ENCODE peak calls at places on chromosomes 11 and 22, in five cellular contexts. B is fibroblast of the aortic adventitia; R is nephron progenitor cell; T is stimulated activated CD8-positive, alpha-beta memory T cell treated with anti-CD3 and anti-CD28 coated beads, Interleukin-4, amount 100 ng/mL, for 24 hours; E is NCI-H446 treated with DMSO at 0.1 percent for 48 hours. A is an unnamed sample.

GRCh38 chr11:60935676-60936442 is 11.6 kb downstream of the TMEM132A start:
- DNase-seq in B (no peak), R (no peak), T (no peak), E (no peak), A (no peak)

GRCh38 chr11:95132956-95133355 is 43.3 kb downstream of the ENDOD1 start:
- DNase-seq in B (no peak), R (no peak), T (no peak), E (no peak), A (no peak)

GRCh38 chr11:34407121-34407813 is 31.5 kb upstream of the CAT start:
- DNase-seq in B (no peak), R (no peak), T (no peak), E (no peak), A (no peak)

GRCh38 chr11:115912484-115912945 is 408.3 kb upstream of the CADM1 start:
- DNase-seq in B (no peak), R (no peak), T (no peak), E (no peak), A (peak; percentile 46)

GRCh38 chr11:91755951-91756707 is 468.5 kb upstream of the FAT3 start:
- DNase-seq in B (no peak), R (no peak), T (no peak), E (no peak), A (no peak)

GRCh38 chr11:86990079-86990478 is 34.9 kb upstream of the FZD4 start:
- DNase-seq in B (peak; percentile 30), R (no peak), T (no peak), E (no peak), A (no peak)

GRCh38 chr11:79294845-79295520 is 145.8 kb downstream of the TENM4 start:
- DNase-seq in B (no peak), R (no peak), T (no peak), E (no peak), A (no peak)

GRCh38 chr11:79206951-79207350 is 233.9 kb downstream of the TENM4 start:
- DNase-seq in B (no peak), R (peak; percentile 10), T (no peak), E (no peak), A (no peak)

GRCh38 chr22:37233751-37234631 is 10.1 kb downstream of the RAC2 start:
- DNase-seq in B (no peak), R (no peak), T (no peak), E (no peak), A (no peak)

GRCh38 chr11:68904458-68904847 is 762 bp downstream of the IGHMBP2 start:
- DNase-seq in B (peak; percentile 22), R (no peak), T (no peak), E (no peak), A (peak; percentile 19)

GRCh38 chr22:31046591-31047226 is 34.4 kb upstream of the SMTN start:
- DNase-seq in B (no peak), R (peak; percentile 39), T (no peak), E (no peak), A (no peak)

A was measured in D341Med.